ENCODE peak calls at places on chromosomes 4 and X, in four cellular contexts. V is mesendoderm, B is neuronal stem cell, A is H9. N is an unnamed sample.

GRCh38 chr4:24770111-24770584 is 25.2 kb upstream of the SOD3 start:
- DNase-seq in A (no peak), V (peak; percentile 26), B (no peak), N (no peak)

GRCh38 chr4:103634236-103634635 is 85.5 kb downstream of the TACR3 start:
- DNase-seq in B (no peak), A (no peak), V (peak; percentile 14), N (no peak)

GRCh38 chr4:26032572-26033320 is 118.7 kb downstream of the SMIM20 start:
- DNase-seq in V (no peak), A (no peak), B (no peak), N (no peak)

GRCh38 chrX:51759055-51759454 is 15.8 kb downstream of the GSPT2 start:
- DNase-seq in B (no peak), A (no peak), V (peak; percentile 54), N (no peak)

GRCh38 chr4:174137698-174138097 is 145.8 kb downstream of the FBXO8 start:
- DNase-seq in B (no peak), A (no peak), V (no peak), N (no peak)

GRCh38 chrX:149470960-149471359 is 34.1 kb downstream of the IDS start:
- DNase-seq in V (peak; percentile 75), A (peak; percentile 85), B (peak; percentile 61), N (peak; percentile 71)

GRCh38 chr4:16715482-16715881 is 183.0 kb downstream of the LDB2 start:
- DNase-seq in A (no peak), V (no peak), B (no peak), N (no peak)

GRCh38 chr4:151644625-151645024 is 116.2 kb downstream of the GATB start:
- DNase-seq in A (peak; percentile 75), V (peak; percentile 86), B (peak; percentile 57), N (peak; percentile 13)

GRCh38 chrX:74949717-74950116 is 24.5 kb upstream of the NEXMIF start:
- DNase-seq in V (no peak), A (no peak), B (no peak), N (no peak)

GRCh38 chrX:124421898-124422622 is 75.7 kb downstream of the SH2D1A start:
- DNase-seq in B (no peak), V (peak; percentile 23), A (peak; percentile 33), N (no peak)

GRCh38 chr4:6804082-6804752 is 21.7 kb downstream of the KIAA0232 start:
- DNase-seq in V (no peak), A (no peak), B (no peak), N (no peak)

GRCh38 chr4:6806924-6807676 is 24.6 kb downstream of the KIAA0232 start:
- DNase-seq in B (no peak), V (no peak), A (no peak), N (no peak)

GRCh38 chr4:6802050-6802449 is 19.5 kb downstream of the KIAA0232 start:
- DNase-seq in A (no peak), B (no peak), V (no peak), N (no peak)

GRCh38 chr4:6802626-6803025 is 20.1 kb downstream of the KIAA0232 start:
- DNase-seq in V (no peak), A (no peak), B (no peak), N (peak; percentile 85)

DNA sequence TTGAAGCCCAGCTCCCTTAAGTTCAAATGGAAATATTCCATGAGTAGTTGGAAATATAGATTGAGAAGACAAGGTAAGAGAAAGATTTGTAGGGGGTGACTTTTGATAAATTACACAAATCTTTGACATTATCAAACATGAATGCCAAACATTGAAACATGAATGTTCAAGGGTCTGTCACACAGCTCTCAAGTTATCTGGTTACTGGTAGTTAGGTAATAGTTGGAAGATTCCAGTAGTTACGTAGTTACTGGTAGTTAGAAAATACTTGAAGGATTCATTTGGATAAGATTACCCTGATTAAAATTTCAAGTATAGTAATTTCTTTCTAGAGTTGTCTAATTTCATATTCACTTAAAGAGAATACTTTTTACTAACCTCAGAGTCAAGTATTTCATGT is 20.7 kb downstream of the KIAA0232 start:
- DNase-seq in A (no peak), V (no peak), B (no peak), N (peak; percentile 78)
- H2BK120ac ChIP-seq in A (no peak overlapping the region), V (no peak overlapping the region), B (no peak overlapping the region), N (no peak overlapping the region)

GRCh38 chrX:118727686-118728339 is 407 bp downstream of the IL13RA1 start:
- DNase-seq in A (no peak), V (peak; percentile 18), B (no peak), N (peak; percentile 9)
- H2BK120ac ChIP-seq in A (no peak overlapping the region), V (peak overlapping the region; percentile 39), B (no peak overlapping the region), N (peak overlapping the region; percentile 86)

DNA sequence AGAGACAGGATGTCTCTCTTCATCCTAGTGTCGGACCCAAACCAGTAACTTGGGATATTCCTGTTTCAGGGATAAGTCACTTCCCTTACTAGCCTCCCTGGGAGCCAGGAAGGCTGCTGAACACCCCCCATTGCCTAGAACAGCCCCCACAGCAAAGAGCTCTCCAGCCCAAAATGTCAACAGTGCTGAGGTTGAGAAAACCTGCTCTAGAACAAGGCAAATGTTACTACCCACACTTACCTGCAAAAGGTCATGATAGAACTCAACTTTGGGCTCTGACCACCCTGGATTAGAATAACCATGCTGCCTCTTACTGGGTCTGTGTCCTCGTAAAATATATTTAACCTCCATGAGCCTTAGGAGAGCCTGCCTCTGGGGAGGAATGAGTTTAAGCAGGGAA is 20.3 kb downstream of the BEX3 start:
- DNase-seq in V (no peak), A (no peak), B (no peak), N (no peak)
- H2BK120ac ChIP-seq in V (no peak overlapping the region), A (no peak overlapping the region), B (no peak overlapping the region), N (no peak overlapping the region)

GRCh38 chr4:20203508-20203907 is 48.2 kb upstream of the SLIT2 start:
- DNase-seq in V (no peak), B (no peak), A (no peak), N (no peak)
- H2BK120ac ChIP-seq in V (no peak overlapping the region), B (no peak overlapping the region), A (no peak overlapping the region), N (no peak overlapping the region)

GRCh38 chr4:128868758-128869157 is 59.3 kb downstream of the JADE1 start:
- DNase-seq in V (no peak), B (no peak), A (no peak), N (no peak)

GRCh38 chr4:128866691-128867090 is 57.2 kb downstream of the JADE1 start:
- DNase-seq in B (no peak), V (peak; percentile 91), A (no peak), N (no peak)

GRCh38 chr4:128866281-128866680 is 56.8 kb downstream of the JADE1 start:
- DNase-seq in A (no peak), V (peak; percentile 42), B (no peak), N (no peak)

GRCh38 chr4:128871948-128872347 is 62.4 kb downstream of the JADE1 start:
- DNase-seq in A (no peak), V (no peak), B (no peak), N (peak; percentile 80)

DNA sequence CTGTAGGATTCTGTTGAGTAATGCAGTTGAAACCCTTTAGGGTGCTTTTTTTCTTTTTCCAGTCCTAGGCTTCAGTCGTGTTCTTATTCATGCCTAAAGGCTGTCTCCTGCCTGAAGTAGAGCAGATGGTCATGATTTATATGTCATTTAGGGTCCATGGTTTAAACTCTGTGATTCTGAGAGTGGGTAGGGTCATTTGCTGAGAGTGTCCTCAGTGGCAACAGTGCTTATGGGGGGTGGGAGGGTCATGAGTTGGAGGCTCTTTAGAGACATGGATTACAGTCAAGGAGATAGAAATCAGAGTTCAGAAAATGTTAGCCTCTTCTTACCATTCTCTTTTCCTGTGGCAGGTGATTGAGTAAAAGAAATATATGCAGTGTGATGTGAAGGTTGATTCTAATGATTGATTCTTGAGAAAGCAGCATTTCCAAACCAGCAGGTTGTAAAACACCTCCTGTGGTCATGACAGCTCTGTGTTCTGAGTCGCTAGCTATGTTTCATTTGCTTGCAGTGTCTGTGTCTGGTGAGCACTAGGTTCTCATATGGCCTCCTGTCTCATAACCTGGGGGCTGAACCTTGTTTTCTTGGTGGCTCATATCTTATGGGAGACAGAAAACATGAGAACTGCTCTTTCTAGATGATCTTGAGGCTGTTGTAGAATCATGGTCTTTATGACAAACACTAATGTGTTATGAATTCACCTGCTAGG is 60.5 kb downstream of the JADE1 start:
- DNase-seq in B (no peak), A (no peak), V (no peak), N (no peak)
- H2BK120ac ChIP-seq in B (no peak overlapping the region), A (no peak overlapping the region), V (no peak overlapping the region), N (no peak overlapping the region)

GRCh38 chr4:80173387-80173786 is 23.9 kb upstream of the PRDM8 start:
- DNase-seq in A (no peak), B (no peak), V (no peak), N (no peak)

GRCh38 chr4:80171656-80172055 is 25.6 kb upstream of the PRDM8 start:
- DNase-seq in A (no peak), V (no peak), B (no peak), N (no peak)

GRCh38 chr4:80171251-80171650 is 26.1 kb upstream of the PRDM8 start:
- DNase-seq in V (peak; percentile 10), B (no peak), A (no peak), N (no peak)

GRCh38 chr4:80172203-80172602 is 25.1 kb upstream of the PRDM8 start:
- DNase-seq in B (no peak), A (no peak), V (no peak), N (no peak)

GRCh38 chr4:80173841-80174240 is 23.5 kb upstream of the PRDM8 start:
- DNase-seq in B (no peak), V (peak; percentile 7), A (no peak), N (no peak)
- H2BK120ac ChIP-seq in B (no peak overlapping the region), V (no peak overlapping the region), A (no peak overlapping the region), N (no peak overlapping the region)

GRCh38 chr4:55393461-55394320 is 2.1 kb upstream of the TMEM165 start:
- DNase-seq in B (no peak), A (no peak), V (no peak), N (no peak)
- H2BK120ac ChIP-seq in B (no peak overlapping the region), A (no peak overlapping the region), V (no peak overlapping the region), N (no peak overlapping the region)